ENCODE peak calls at places on chromosomes 5 and 9, in six cellular contexts. P, W, D, I, E and Y are unnamed samples.
A peak's percentile ranks its signal among the peaks of the same experiment; 100 is the strongest.

GRCh38 chr9:23538060-23538387 is 288.0 kb downstream of the ELAVL2 start:
- DNase-seq in W (no peak), I (peak; percentile 5), P (no peak), D (no peak), E (no peak), Y (no peak)

GRCh38 chr9:21605489-21605931 is 123.4 kb upstream of the IFNE start:
- DNase-seq in W (no peak), E (peak; percentile 99), D (no peak), I (no peak), P (no peak), Y (no peak)

GRCh38 chr9:82894961-82895902 is 167.7 kb downstream of the RASEF start:
- DNase-seq in D (no peak), P (no peak), I (no peak), E (no peak), W (no peak), Y (no peak)

GRCh38 chr9:75146229-75146628 is 57.9 kb downstream of the OSTF1 start:
- DNase-seq in W (no peak), D (no peak), I (no peak), P (no peak), E (peak; percentile 54), Y (no peak)

GRCh38 chr5:56492812-56493211 is 259.7 kb upstream of the ANKRD55 start:
- DNase-seq in W (no peak), I (no peak), E (no peak), P (no peak), D (no peak), Y (no peak)

GRCh38 chr5:96331210-96331609 is 101.8 kb downstream of the PCSK1 start:
- DNase-seq in P (no peak), W (no peak), I (no peak), E (no peak), D (peak; percentile 24), Y (no peak)

GRCh38 chr9:38347946-38348345 is 44.6 kb upstream of the ALDH1B1 start:
- DNase-seq in I (no peak), P (no peak), E (no peak), D (no peak), W (no peak), Y (no peak)

GRCh38 chr5:143213231-143213850 is 190.1 kb downstream of the NR3C1 start:
- DNase-seq in I (no peak), E (peak; percentile 54), D (no peak), W (no peak), P (no peak), Y (no peak)

GRCh38 chr5:173933901-173934300 is 45.8 kb downstream of the CPEB4 start:
- DNase-seq in D (no peak), I (no peak), P (no peak), W (no peak), E (no peak), Y (no peak)

GRCh38 chr5:173703466-173703865 is 87.0 kb upstream of the BOD1 start:
- DNase-seq in I (no peak), E (no peak), P (no peak), W (no peak), D (no peak), Y (no peak)

GRCh38 chr9:131833906-131834305 is 94.0 kb upstream of the RAPGEF1 start:
- DNase-seq in E (peak; percentile 15), I (no peak), D (no peak), P (no peak), W (no peak), Y (no peak)

GRCh38 chr9:112180387-112180881 is 5.3 kb upstream of the SUSD1 start:
- DNase-seq in I (no peak), E (peak; percentile 62), D (peak; percentile 64), P (no peak), W (no peak), Y (no peak)

GRCh38 chr5:147532157-147532556 is 22.3 kb upstream of the DPYSL3 start:
- DNase-seq in E (no peak), D (no peak), I (no peak), W (no peak), P (no peak), Y (no peak)

GRCh38 chr9:21015122-21015815 is 16.2 kb downstream of the HACD4 start:
- DNase-seq in I (no peak), W (no peak), E (no peak), D (no peak), P (no peak), Y (no peak)

GRCh38 chr9:127968046-127968445 is 12.7 kb downstream of the EEIG1 start:
- DNase-seq in W (no peak), P (no peak), E (peak; percentile 72), I (no peak), D (peak; percentile 71), Y (no peak)

GRCh38 chr5:142884029-142884428 is 113.9 kb downstream of the ARHGAP26 start:
- DNase-seq in D (no peak), E (no peak), W (no peak), P (no peak), I (no peak), Y (no peak)

GRCh38 chr5:64384761-64385160 is 121.1 kb upstream of the RGS7BP start:
- DNase-seq in D (no peak), W (no peak), E (peak; percentile 20), I (peak; percentile 45), P (no peak), Y (no peak)

GRCh38 chr5:68114641-68115040 is 100.9 kb upstream of the PIK3R1 start:
- DNase-seq in E (peak; percentile 93), W (no peak), P (no peak), D (no peak), I (no peak), Y (no peak)

GRCh38 chr5:14489643-14490042 is 91.9 kb upstream of the OTULINL start:
- DNase-seq in W (no peak), I (no peak), D (peak; percentile 19), P (no peak), E (no peak), Y (no peak)

GRCh38 chr9:78021692-78022091 is 9.9 kb downstream of the GNAQ start:
- DNase-seq in P (no peak), D (no peak), W (peak; percentile 23), I (peak; percentile 37), E (no peak), Y (no peak)

GRCh38 chr9:124008855-124009834 is 2.4 kb upstream of the LHX2 start:
- DNase-seq in E (no peak), P (no peak), I (no peak), D (no peak), W (no peak), Y (no peak)

GRCh38 chr9:114662081-114662989 is 4.7 kb upstream of the TEX53 start:
- DNase-seq in D (peak; percentile 34), W (peak; percentile 28), I (peak; percentile 76), E (no peak), P (peak; percentile 44), Y (peak; percentile 34)

GRCh38 chr9:6552033-6552737 is 93.3 kb downstream of the GLDC start:
- DNase-seq in P (no peak), W (no peak), E (peak; percentile 61), D (no peak), I (no peak), Y (no peak)

GRCh38 chr9:79360387-79361347 is 211.1 kb upstream of the TLE4 start:
- DNase-seq in P (no peak), D (no peak), E (peak; percentile 77), I (no peak), W (no peak), Y (no peak)

GRCh38 chr9:138075961-138076649 is 198.5 kb downstream of the CACNA1B start:
- DNase-seq in P (no peak), W (no peak), E (no peak), D (no peak), I (no peak), Y (no peak)

GRCh38 chr5:78483809-78484521 is 123.5 kb downstream of the SCAMP1 start:
- DNase-seq in P (no peak), E (peak; percentile 41), I (no peak), W (no peak), D (peak; percentile 40), Y (no peak)

GRCh38 chr5:1054799-1055775 is 46.5 kb downstream of the NKD2 start:
- DNase-seq in P (no peak), W (no peak), I (no peak), E (no peak), D (no peak), Y (no peak)

GRCh38 chr9:92736816-92737606 is 27.6 kb downstream of the BICD2 start:
- DNase-seq in I (no peak), D (no peak), E (peak; percentile 51), W (no peak), P (no peak), Y (peak; percentile 4)